ENCODE peak calls at places on chromosomes 5 and 9, in eight cellular contexts. One of them, this sample, is unnamed.

GRCh38 chr5:31113101-31113500 is 80.4 kb upstream of the CDH6 start:
- DNase-seq in spleen: no peak
- DNase-seq in osteoblast: no peak
- DNase-seq in kidney: no peak
- DNase-seq in right atrium auricular region: no peak
- DNase-seq in dorsolateral prefrontal cortex: no peak
- DNase-seq in psoas muscle: no peak
- DNase-seq in IMR-90: peak; percentile 88
- DNase-seq in this sample: peak; percentile 69

GRCh38 chr5:32628049-32628803 is 42.9 kb downstream of the SUB1 start:
- DNase-seq in spleen: no peak
- DNase-seq in osteoblast: peak; percentile 74
- DNase-seq in kidney: no peak
- DNase-seq in right atrium auricular region: peak; percentile 62
- DNase-seq in dorsolateral prefrontal cortex: no peak
- DNase-seq in psoas muscle: no peak
- DNase-seq in IMR-90: peak; percentile 85
- DNase-seq in this sample: no peak

GRCh38 chr5:158889007-158889406 is 210.7 kb downstream of the EBF1 start:
- DNase-seq in spleen: no peak
- DNase-seq in osteoblast: no peak
- DNase-seq in kidney: no peak
- DNase-seq in right atrium auricular region: no peak
- DNase-seq in dorsolateral prefrontal cortex: no peak
- DNase-seq in psoas muscle: no peak
- DNase-seq in IMR-90: no peak
- DNase-seq in this sample: no peak

GRCh38 chr5:111200828-111201227 is 23.4 kb upstream of the CAMK4 start:
- DNase-seq in spleen: no peak
- DNase-seq in osteoblast: no peak
- DNase-seq in kidney: no peak
- DNase-seq in right atrium auricular region: no peak
- DNase-seq in dorsolateral prefrontal cortex: no peak
- DNase-seq in psoas muscle: no peak
- DNase-seq in IMR-90: no peak
- DNase-seq in this sample: no peak

GRCh38 chr5:90503596-90503995 is 25.8 kb downstream of the LYSMD3 start:
- DNase-seq in spleen: no peak
- DNase-seq in osteoblast: no peak
- DNase-seq in kidney: no peak
- DNase-seq in right atrium auricular region: no peak
- DNase-seq in dorsolateral prefrontal cortex: no peak
- DNase-seq in psoas muscle: no peak
- DNase-seq in IMR-90: no peak
- DNase-seq in this sample: no peak

GRCh38 chr5:179319741-179320281 is 25.4 kb downstream of the ADAMTS2 start:
- DNase-seq in spleen: peak; percentile 63
- DNase-seq in osteoblast: peak; percentile 97
- DNase-seq in kidney: peak; percentile 66
- DNase-seq in right atrium auricular region: no peak
- DNase-seq in dorsolateral prefrontal cortex: no peak
- DNase-seq in psoas muscle: peak; percentile 65
- DNase-seq in IMR-90: peak; percentile 62
- DNase-seq in this sample: peak; percentile 84

GRCh38 chr5:139638090-139638735 is 9.9 kb upstream of the CXXC5 start:
- DNase-seq in spleen: peak; percentile 92
- DNase-seq in osteoblast: peak; percentile 99
- DNase-seq in kidney: peak; percentile 96
- DNase-seq in right atrium auricular region: peak; percentile 77
- DNase-seq in dorsolateral prefrontal cortex: peak; percentile 65
- DNase-seq in psoas muscle: peak; percentile 96
- DNase-seq in IMR-90: peak; percentile 66
- DNase-seq in this sample: no peak

GRCh38 chr5:76099286-76099702 is 16.1 kb downstream of the SV2C start:
- DNase-seq in spleen: no peak
- DNase-seq in osteoblast: no peak
- DNase-seq in kidney: no peak
- DNase-seq in right atrium auricular region: no peak
- DNase-seq in dorsolateral prefrontal cortex: no peak
- DNase-seq in psoas muscle: no peak
- DNase-seq in IMR-90: no peak
- DNase-seq in this sample: no peak

GRCh38 chr5:5009240-5009639 is 130.9 kb upstream of the ADAMTS16 start:
- DNase-seq in spleen: no peak
- DNase-seq in osteoblast: no peak
- DNase-seq in kidney: no peak
- DNase-seq in right atrium auricular region: no peak
- DNase-seq in dorsolateral prefrontal cortex: no peak
- DNase-seq in psoas muscle: no peak
- DNase-seq in IMR-90: no peak
- DNase-seq in this sample: no peak

GRCh38 chr9:132181796-132182521 is 20.1 kb downstream of the NTNG2 start:
- DNase-seq in spleen: no peak
- DNase-seq in osteoblast: no peak
- DNase-seq in kidney: no peak
- DNase-seq in right atrium auricular region: peak; percentile 83
- DNase-seq in dorsolateral prefrontal cortex: peak; percentile 48
- DNase-seq in psoas muscle: no peak
- DNase-seq in IMR-90: peak; percentile 13
- DNase-seq in this sample: no peak

GRCh38 chr5:9878196-9878595 is 248.0 kb upstream of the TAS2R1 start:
- DNase-seq in spleen: no peak
- DNase-seq in osteoblast: no peak
- DNase-seq in kidney: no peak
- DNase-seq in right atrium auricular region: no peak
- DNase-seq in dorsolateral prefrontal cortex: no peak
- DNase-seq in psoas muscle: no peak
- DNase-seq in IMR-90: no peak
- DNase-seq in this sample: no peak

GRCh38 chr5:34564706-34565235 is 91.4 kb upstream of the RAI14 start:
- DNase-seq in spleen: peak; percentile 87
- DNase-seq in osteoblast: peak; percentile 67
- DNase-seq in kidney: no peak
- DNase-seq in right atrium auricular region: peak; percentile 58
- DNase-seq in dorsolateral prefrontal cortex: no peak
- DNase-seq in psoas muscle: no peak
- DNase-seq in IMR-90: no peak
- DNase-seq in this sample: peak; percentile 52

GRCh38 chr9:69153707-69154521 is 20.2 kb upstream of the TJP2 start:
- DNase-seq in spleen: no peak
- DNase-seq in osteoblast: peak; percentile 49
- DNase-seq in kidney: no peak
- DNase-seq in right atrium auricular region: no peak
- DNase-seq in dorsolateral prefrontal cortex: no peak
- DNase-seq in psoas muscle: no peak
- DNase-seq in IMR-90: no peak
- DNase-seq in this sample: no peak

GRCh38 chr9:35072461-35073275 is at the start of gene VCP:
- DNase-seq in spleen: peak; percentile 98
- DNase-seq in osteoblast: peak; percentile 99
- DNase-seq in kidney: peak; percentile 99
- DNase-seq in right atrium auricular region: peak; percentile 99
- DNase-seq in dorsolateral prefrontal cortex: peak; percentile 96
- DNase-seq in psoas muscle: peak; percentile 99
- DNase-seq in IMR-90: peak; percentile 99
- DNase-seq in this sample: peak; percentile 99

GRCh38 chr9:35070823-35071813 is 1.3 kb downstream of the VCP start:
- DNase-seq in spleen: no peak
- DNase-seq in osteoblast: no peak
- DNase-seq in kidney: no peak
- DNase-seq in right atrium auricular region: no peak
- DNase-seq in dorsolateral prefrontal cortex: no peak
- DNase-seq in psoas muscle: no peak
- DNase-seq in IMR-90: peak; percentile 46
- DNase-seq in this sample: peak; percentile 9

GRCh38 chr9:35073276-35073607 is 817 bp upstream of the VCP start:
- DNase-seq in spleen: no peak
- DNase-seq in osteoblast: no peak
- DNase-seq in kidney: no peak
- DNase-seq in right atrium auricular region: no peak
- DNase-seq in dorsolateral prefrontal cortex: no peak
- DNase-seq in psoas muscle: no peak
- DNase-seq in IMR-90: peak; percentile 19
- DNase-seq in this sample: no peak

GRCh38 chr9:35074141-35074540 is 1.7 kb upstream of the VCP start:
- DNase-seq in spleen: peak; percentile 69
- DNase-seq in osteoblast: no peak
- DNase-seq in kidney: no peak
- DNase-seq in right atrium auricular region: no peak
- DNase-seq in dorsolateral prefrontal cortex: no peak
- DNase-seq in psoas muscle: no peak
- DNase-seq in IMR-90: no peak
- DNase-seq in this sample: no peak

GRCh38 chr9:35071814-35072460 is 488 bp downstream of the VCP start:
- DNase-seq in spleen: peak; percentile 97
- DNase-seq in osteoblast: peak; percentile 97
- DNase-seq in kidney: peak; percentile 95
- DNase-seq in right atrium auricular region: peak; percentile 89
- DNase-seq in dorsolateral prefrontal cortex: peak; percentile 54
- DNase-seq in psoas muscle: peak; percentile 91
- DNase-seq in IMR-90: peak; percentile 84
- DNase-seq in this sample: peak; percentile 71
- TF ChIP-seq CTCF in spleen: no peak
- TF ChIP-seq CTCF in osteoblast: peak; percentile 13
- TF ChIP-seq CTCF in kidney: peak; percentile 11
- TF ChIP-seq CTCF in right atrium auricular region: peak; percentile 60
- TF ChIP-seq CTCF in dorsolateral prefrontal cortex: peak; percentile 25
- TF ChIP-seq CTCF in psoas muscle: peak; percentile 39
- TF ChIP-seq CTCF in IMR-90: peak; percentile 51
- TF ChIP-seq CTCF in this sample: peak; percentile 11

DNA sequence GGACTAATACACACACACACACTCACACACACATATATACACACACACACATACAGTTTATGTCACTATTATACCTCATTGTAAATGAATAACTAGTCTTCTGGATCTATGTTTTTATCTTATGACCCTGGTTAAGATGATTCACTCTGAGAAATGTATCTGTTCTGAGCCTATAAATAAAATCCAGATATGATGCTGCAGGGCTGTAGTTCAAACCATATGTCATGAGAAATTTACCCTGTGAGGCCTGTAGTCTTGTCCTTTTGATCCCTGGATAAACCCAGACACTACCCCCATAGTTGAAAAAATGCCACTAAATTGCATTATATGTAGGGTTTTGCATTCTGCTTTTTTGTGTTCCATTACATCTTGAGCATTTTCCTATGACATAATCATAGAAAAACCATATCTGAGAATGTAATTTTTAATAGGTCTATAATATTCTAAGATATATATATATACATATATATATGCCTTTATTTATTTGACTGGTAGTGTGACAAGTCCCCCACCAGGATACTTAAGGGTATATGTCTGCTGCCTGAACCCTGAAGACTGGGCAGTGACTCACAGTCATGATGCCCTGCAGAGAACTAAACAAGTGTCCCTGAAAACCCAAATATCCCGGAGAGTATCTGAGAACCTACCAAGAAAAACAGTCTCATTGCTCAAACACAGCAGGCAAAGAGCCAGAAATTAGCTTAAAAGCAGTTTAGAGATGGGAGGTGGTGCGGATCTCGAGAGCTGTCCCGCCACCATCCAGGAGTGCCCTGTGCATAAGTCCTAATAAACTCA is 18.4 kb upstream of the ALDOB start:
- DNase-seq in spleen: no peak
- DNase-seq in osteoblast: no peak
- DNase-seq in kidney: no peak
- DNase-seq in right atrium auricular region: no peak
- DNase-seq in dorsolateral prefrontal cortex: no peak
- DNase-seq in psoas muscle: no peak
- DNase-seq in IMR-90: peak; percentile 65
- DNase-seq in this sample: peak; percentile 82
- H3K27ac ChIP-seq in spleen: no peak overlapping the region
- H3K27ac ChIP-seq in osteoblast: no peak overlapping the region
- H3K27ac ChIP-seq in kidney: no peak overlapping the region
- H3K27ac ChIP-seq in right atrium auricular region: no peak overlapping the region
- H3K27ac ChIP-seq in dorsolateral prefrontal cortex: no peak overlapping the region
- H3K27ac ChIP-seq in psoas muscle: no peak overlapping the region
- H3K27ac ChIP-seq in IMR-90: no peak overlapping the region
- H3K27ac ChIP-seq in this sample: peak overlapping the region; percentile 78

DNA sequence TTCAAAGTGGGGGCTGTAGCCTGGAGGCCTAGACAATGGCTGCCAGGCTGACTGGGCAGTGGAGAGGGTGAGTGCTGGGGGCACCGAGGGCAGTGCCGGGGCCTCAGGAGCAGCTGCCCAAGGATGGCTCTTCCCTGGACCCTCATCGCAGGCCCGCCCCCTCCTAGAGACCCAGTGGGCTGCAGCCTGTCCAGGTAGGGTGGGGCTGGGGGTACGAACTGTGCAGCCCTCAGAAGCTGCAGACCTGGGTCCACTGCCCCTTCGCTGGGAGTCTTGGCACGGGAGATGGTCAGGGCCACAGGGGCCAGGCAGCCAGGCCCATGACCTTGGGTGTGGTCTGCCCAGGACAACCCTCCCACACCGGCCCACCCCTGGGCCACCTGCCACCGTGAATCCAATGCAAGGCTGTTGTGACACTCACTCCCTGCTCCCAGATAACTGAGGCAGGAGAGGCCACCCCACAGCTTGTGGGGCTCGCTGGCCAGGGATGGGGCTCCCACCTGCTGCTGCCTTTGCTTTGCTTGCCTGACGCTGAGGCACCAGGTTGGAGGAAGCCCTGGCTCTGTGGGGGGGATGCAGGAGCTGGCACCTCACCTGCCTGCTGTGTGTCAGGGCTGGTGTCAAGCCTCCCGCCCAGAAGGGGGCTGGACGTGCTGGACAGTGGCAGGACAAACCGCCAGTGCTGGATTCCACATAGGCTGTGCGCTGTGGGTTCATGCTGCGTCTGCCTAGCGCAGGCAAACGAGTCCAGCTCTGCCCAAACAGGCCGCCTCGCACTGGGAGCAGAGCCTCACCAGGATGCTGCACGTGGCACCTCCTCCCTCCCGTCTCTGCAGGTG is 23.1 kb upstream of the SLC9A3 start:
- DNase-seq in spleen: peak; percentile 75
- DNase-seq in osteoblast: no peak
- DNase-seq in kidney: peak; percentile 66
- DNase-seq in right atrium auricular region: no peak
- DNase-seq in dorsolateral prefrontal cortex: peak; percentile 12
- DNase-seq in psoas muscle: peak; percentile 32
- DNase-seq in IMR-90: no peak
- DNase-seq in this sample: no peak
- H3K4me3 ChIP-seq in spleen: no peak overlapping the region
- H3K4me3 ChIP-seq in osteoblast: no peak overlapping the region
- H3K4me3 ChIP-seq in kidney: no peak overlapping the region
- H3K4me3 ChIP-seq in right atrium auricular region: no peak overlapping the region
- H3K4me3 ChIP-seq in dorsolateral prefrontal cortex: no peak overlapping the region
- H3K4me3 ChIP-seq in psoas muscle: no peak overlapping the region
- H3K4me3 ChIP-seq in IMR-90: no peak overlapping the region
- H3K4me3 ChIP-seq in this sample: no peak overlapping the region

DNA sequence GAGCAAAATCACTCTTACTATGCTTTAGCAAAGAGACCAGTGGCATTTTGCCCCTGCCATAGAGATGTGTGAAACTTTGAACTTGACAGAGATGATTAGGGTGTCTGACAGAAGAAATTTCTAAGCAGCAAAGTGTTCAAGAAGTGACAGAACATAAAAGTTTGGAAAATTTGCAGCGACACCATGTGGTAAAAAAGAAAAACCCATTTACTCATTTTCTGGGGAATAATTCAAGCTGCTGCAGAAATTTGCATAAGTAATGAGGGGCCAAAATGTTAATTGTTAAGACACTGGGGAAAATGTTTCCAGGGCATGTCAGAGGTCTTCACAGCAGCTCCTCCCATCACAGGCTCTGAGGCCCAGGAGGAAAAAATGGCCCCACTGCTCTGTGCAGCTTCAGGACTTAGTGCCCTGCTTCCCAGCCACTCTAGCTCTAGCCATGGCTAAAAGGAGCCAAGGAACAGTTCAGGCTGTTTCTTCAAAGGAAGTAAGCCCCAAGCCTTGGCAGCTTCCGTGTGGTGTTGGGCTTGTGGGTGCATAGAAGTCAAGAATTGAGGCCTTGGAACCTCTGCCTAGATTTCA is 6.1 kb upstream of the AP3B1 start:
- DNase-seq in spleen: no peak
- DNase-seq in osteoblast: no peak
- DNase-seq in kidney: no peak
- DNase-seq in right atrium auricular region: no peak
- DNase-seq in dorsolateral prefrontal cortex: no peak
- DNase-seq in psoas muscle: no peak
- DNase-seq in IMR-90: peak; percentile 23
- DNase-seq in this sample: no peak
- TF ChIP-seq CTCF in spleen: no peak
- TF ChIP-seq CTCF in osteoblast: peak; percentile 46
- TF ChIP-seq CTCF in kidney: peak; percentile 17
- TF ChIP-seq CTCF in right atrium auricular region: peak; percentile 51
- TF ChIP-seq CTCF in dorsolateral prefrontal cortex: peak; percentile 26
- TF ChIP-seq CTCF in psoas muscle: peak; percentile 21
- TF ChIP-seq CTCF in IMR-90: peak; percentile 45
- TF ChIP-seq CTCF in this sample: peak; percentile 38

This sample was measured in brain microvascular endothelial cell.